ENCODE peak calls at places on chromosomes 6 and 20, in seven cellular contexts. K is IMR-90, T is H9, R is trophoblast cell, Q is neuronal stem cell, P is mesenchymal stem cell, B is H1. L is an unnamed sample.

GRCh38 chr6:121686611-121687023 is 251.2 kb downstream of the GJA1 start:
- DNase-seq in T (peak; percentile 81), R (peak; percentile 36), B (peak; percentile 3), P (no peak), Q (no peak), K (no peak), L (no peak)

GRCh38 chr6:51098801-51099200 is 280.1 kb downstream of the TFAP2B start:
- DNase-seq in B (no peak), K (no peak), T (no peak), P (no peak), Q (no peak), R (no peak), L (no peak)

GRCh38 chr6:33790910-33791309 is 2.0 kb upstream of the LEMD2 start:
- DNase-seq in R (no peak), B (no peak), K (no peak), P (no peak), T (no peak), Q (no peak), L (no peak)

GRCh38 chr20:11274137-11274536 is 600.3 kb upstream of the JAG1 start:
- DNase-seq in Q (peak; percentile 61), T (no peak), B (no peak), K (peak; percentile 79), P (peak; percentile 74), R (peak; percentile 5), L (peak; percentile 94)

GRCh38 chr6:107730106-107730505 is 94.0 kb downstream of the SCML4 start:
- DNase-seq in T (no peak), K (no peak), P (no peak), R (no peak), Q (no peak), B (no peak), L (no peak)

GRCh38 chr6:148561629-148562028 is 185.2 kb upstream of the UST start:
- DNase-seq in Q (no peak), T (no peak), R (no peak), P (no peak), B (no peak), K (no peak), L (no peak)

GRCh38 chr6:56764081-56764566 is 121.4 kb upstream of the DST start:
- DNase-seq in P (peak; percentile 77), B (no peak), Q (no peak), T (peak; percentile 57), R (no peak), K (peak; percentile 53), L (peak; percentile 82)

GRCh38 chr6:134956032-134956431 is 6.1 kb upstream of the ALDH8A1 start:
- DNase-seq in B (no peak), Q (no peak), R (no peak), P (no peak), T (no peak), K (peak; percentile 19), L (no peak)

GRCh38 chr20:17680128-17680835 is 1.8 kb downstream of the RRBP1 start:
- DNase-seq in Q (peak; percentile 20), K (peak; percentile 71), B (no peak), T (no peak), P (peak; percentile 89), R (peak; percentile 84), L (peak; percentile 94)

GRCh38 chr6:12286381-12287132 is 3.6 kb upstream of the EDN1 start:
- DNase-seq in K (peak; percentile 37), B (no peak), R (peak; percentile 80), P (peak; percentile 54), Q (no peak), T (no peak), L (peak; percentile 45)

GRCh38 chr6:158707120-158707519 is 57.3 kb downstream of the SYTL3 start:
- DNase-seq in T (peak; percentile 45), K (peak; percentile 56), Q (no peak), P (peak; percentile 67), R (peak; percentile 90), B (no peak), L (peak; percentile 99)

GRCh38 chr20:41046716-41047115 is 18.1 kb downstream of the TOP1 start:
- DNase-seq in K (peak; percentile 63), T (no peak), P (peak; percentile 52), R (no peak), Q (no peak), B (no peak), L (no peak)

GRCh38 chr20:41047279-41047974 is 18.8 kb downstream of the TOP1 start:
- DNase-seq in B (no peak), K (no peak), T (no peak), R (no peak), P (peak; percentile 38), Q (no peak), L (peak; percentile 69)

GRCh38 chr20:41041693-41042092 is 13.1 kb downstream of the TOP1 start:
- DNase-seq in K (no peak), Q (no peak), P (no peak), B (no peak), T (no peak), R (no peak), L (no peak)

GRCh38 chr20:41045680-41046079 is 17.1 kb downstream of the TOP1 start:
- DNase-seq in K (no peak), B (no peak), R (no peak), Q (no peak), P (no peak), T (no peak), L (no peak)

DNA sequence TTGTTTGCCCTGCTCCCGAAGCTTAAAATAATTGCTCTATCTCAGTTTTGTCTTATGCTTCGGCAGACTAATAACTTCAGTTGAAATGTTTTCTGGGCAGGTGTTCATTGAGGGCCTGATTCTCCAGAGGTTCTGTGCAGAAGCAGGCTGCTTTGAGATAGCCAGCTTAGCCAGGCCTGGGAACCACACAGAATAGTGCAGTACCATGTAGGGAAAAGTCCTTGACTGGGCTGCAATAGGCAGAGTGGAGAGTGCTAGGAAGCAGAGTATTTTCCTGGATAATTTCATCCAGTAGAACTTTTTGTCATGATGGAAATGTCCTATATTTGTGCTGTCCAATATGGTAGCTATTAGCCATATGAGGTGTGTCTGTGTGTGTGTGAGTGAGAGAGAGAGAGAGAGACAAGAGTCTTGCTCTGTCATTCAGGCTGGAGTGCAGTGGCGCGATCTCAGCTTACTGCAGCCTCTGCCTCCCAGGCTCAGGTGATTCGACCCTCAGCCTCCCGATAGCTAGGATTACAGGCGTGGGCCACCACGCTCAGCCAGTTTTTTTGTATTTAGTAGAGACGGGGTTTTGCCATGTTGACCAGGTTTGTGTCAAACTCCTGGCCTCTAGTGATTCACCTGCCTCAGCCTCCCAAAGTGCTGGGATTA is 15.9 kb downstream of the TOP1 start:
- DNase-seq in Q (no peak), R (no peak), T (no peak), P (no peak), B (no peak), K (no peak), L (no peak)
- H4K8ac ChIP-seq in Q (no peak overlapping the region), R (no peak overlapping the region), T (no peak overlapping the region), P (no peak overlapping the region), B (no peak overlapping the region), K (no peak overlapping the region), L (no peak overlapping the region)

GRCh38 chr6:15443119-15443518 is 197.2 kb downstream of the JARID2 start:
- DNase-seq in P (peak; percentile 95), R (peak; percentile 29), B (no peak), K (peak; percentile 94), Q (no peak), T (no peak), L (no peak)
- H3K4ac ChIP-seq in P (no peak overlapping the region), R (no peak overlapping the region), B (no peak overlapping the region), K (no peak overlapping the region), Q (no peak overlapping the region), T (no peak overlapping the region), L (no peak overlapping the region)

DNA sequence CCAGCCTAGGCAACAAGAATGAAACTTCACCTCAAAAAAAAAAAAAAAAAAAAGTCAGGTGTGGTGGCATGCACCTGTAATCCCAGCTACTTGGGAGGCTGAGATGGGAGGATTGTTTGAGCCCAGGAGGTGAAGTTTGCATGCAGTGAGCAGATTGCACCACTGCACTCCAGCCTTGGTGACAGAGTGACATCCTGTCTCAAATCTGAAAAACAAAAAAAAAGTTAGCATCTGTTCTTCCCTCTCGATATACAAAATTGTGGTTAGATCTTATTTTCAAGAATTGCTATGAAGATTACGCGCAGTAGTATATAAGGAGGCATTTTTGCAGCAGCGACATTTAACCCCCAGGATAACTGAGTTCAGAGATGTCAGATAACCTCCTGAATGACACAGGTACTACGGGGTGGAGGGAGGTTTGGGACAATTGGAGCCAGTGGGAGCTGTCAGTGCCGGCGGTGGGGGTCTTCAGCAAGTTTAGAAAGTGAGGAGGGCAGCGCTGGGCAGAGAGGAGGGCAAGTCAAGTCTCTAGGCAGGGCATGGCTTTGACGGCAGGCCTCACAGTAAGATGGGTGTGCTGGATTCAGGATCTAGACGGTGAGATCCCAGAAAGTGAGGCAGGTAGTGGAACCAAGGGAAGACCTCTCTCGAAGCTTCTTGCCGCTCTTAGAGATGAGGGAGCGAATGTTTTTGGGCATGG is 26.2 kb upstream of the MRPS18A start:
- DNase-seq in B (no peak), P (no peak), Q (no peak), K (no peak), R (no peak), T (no peak), L (no peak)
- H4K8ac ChIP-seq in B (no peak overlapping the region), P (no peak overlapping the region), Q (no peak overlapping the region), K (no peak overlapping the region), R (no peak overlapping the region), T (no peak overlapping the region), L (no peak overlapping the region)

GRCh38 chr20:42364446-42364845 is 746.3 kb upstream of the CHD6 start:
- DNase-seq in R (no peak), B (no peak), P (no peak), K (no peak), Q (no peak), T (no peak), L (no peak)
- H3K4ac ChIP-seq in R (no peak overlapping the region), B (no peak overlapping the region), P (no peak overlapping the region), K (no peak overlapping the region), Q (no peak overlapping the region), T (no peak overlapping the region), L (no peak overlapping the region)

DNA sequence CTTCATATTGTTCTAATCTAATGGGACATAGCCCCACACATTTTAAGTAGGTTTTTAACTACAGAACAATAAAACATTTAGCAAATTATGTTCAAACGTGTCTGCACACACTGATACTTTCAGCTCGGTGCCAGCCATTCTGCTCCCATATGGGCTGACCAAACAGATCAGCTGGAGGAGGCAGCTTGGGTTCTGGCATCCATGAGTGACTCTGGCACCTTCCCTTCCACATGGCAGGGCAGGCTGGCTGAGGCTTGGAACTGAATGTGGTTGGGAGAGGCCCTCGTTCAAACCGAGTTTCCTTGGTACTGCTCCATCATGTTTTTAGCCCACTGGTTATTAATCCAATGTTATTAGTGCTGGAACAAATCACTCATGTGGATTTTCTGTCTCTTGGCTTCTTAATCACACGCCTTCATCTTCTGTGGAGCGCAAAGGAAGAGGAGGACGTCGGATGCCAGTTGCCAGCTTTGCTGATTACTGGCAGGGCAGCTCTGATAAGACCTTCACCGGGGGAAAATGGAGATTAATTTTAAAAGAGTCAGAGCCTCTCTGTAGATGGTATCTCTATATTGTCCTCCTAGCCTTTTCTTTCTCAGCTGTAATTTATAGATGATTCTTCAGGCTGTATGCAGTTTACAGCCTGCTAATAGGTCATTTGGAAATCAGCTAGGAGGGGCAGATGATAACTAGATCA is 93.1 kb upstream of the TIAM2 start:
- DNase-seq in Q (no peak), T (no peak), B (no peak), P (no peak), R (no peak), K (no peak), L (no peak)
- H4K8ac ChIP-seq in Q (no peak overlapping the region), T (no peak overlapping the region), B (no peak overlapping the region), P (no peak overlapping the region), R (no peak overlapping the region), K (no peak overlapping the region), L (no peak overlapping the region)